ENCODE peak calls at places on chromosome 15, in six cellular contexts. W, E, O, G, A and F are unnamed samples. For H3K4me1, the result is how much of the 10 kb centered on the place peaks cover.

GRCh38 chr15:76286231-76286879 is 24.9 kb downstream of the ETFA start:
- DNase-seq in W (no peak), E (no peak), O (no peak), G (no peak), A (no peak), F (no peak)

GRCh38 chr15:70510433-70510832 is 252.9 kb downstream of the UACA start:
- DNase-seq in W (no peak), E (no peak), O (no peak), G (no peak), A (no peak), F (no peak)

GRCh38 chr15:45131510-45131909 is 1.7 kb downstream of the DUOX1 start:
- DNase-seq in W (no peak), E (no peak), O (no peak), G (no peak), A (no peak), F (no peak)

GRCh38 chr15:45064386-45064785 is 41.4 kb downstream of the SORD start:
- DNase-seq in W (no peak), E (no peak), O (no peak), G (no peak), A (no peak), F (peak)

GRCh38 chr15:52078876-52079700 is 33.5 kb downstream of the BCL2L10 start:
- DNase-seq in W (peak), E (peak), O (peak), G (peak), A (peak), F (peak)

GRCh38 chr15:38559908-38560307 is 4.7 kb downstream of the RASGRP1 start:
- DNase-seq in W (no peak), E (no peak), O (no peak), G (no peak), A (no peak), F (no peak)

GRCh38 chr15:99414755-99415731 is 150.7 kb upstream of the MEF2A start:
- DNase-seq in W (no peak), E (peak), O (no peak), G (no peak), A (no peak), F (no peak)

GRCh38 chr15:88909956-88910831 is 3.0 kb downstream of the MFGE8 start:
- DNase-seq in W (no peak), E (peak), O (no peak), G (no peak), A (no peak), F (peak)

GRCh38 chr15:62798536-62798935 is 244.0 kb upstream of the TPM1 start:
- DNase-seq in W (no peak), E (no peak), O (no peak), G (no peak), A (no peak), F (no peak)

GRCh38 chr15:100716456-100717085 is 114.2 kb downstream of the ASB7 start:
- DNase-seq in W (no peak), E (no peak), O (no peak), G (peak), A (no peak), F (no peak)

GRCh38 chr15:52256930-52257733 is 38.5 kb downstream of the MYO5C start:
- DNase-seq in W (no peak), E (no peak), O (no peak), G (no peak), A (no peak), F (peak)

GRCh38 chr15:70025413-70026296 is 72.1 kb downstream of the TLE3 start:
- DNase-seq in W (no peak), E (no peak), O (no peak), G (no peak), A (no peak), F (no peak)

GRCh38 chr15:50911001-50911400 is 2.5 kb downstream of the AP4E1 start:
- DNase-seq in W (no peak), E (no peak), O (no peak), G (no peak), A (no peak), F (peak)

GRCh38 chr15:43299411-43299810 is 31.0 kb downstream of the LCMT2 start:
- DNase-seq in W (no peak), E (no peak), O (no peak), G (no peak), A (no peak), F (no peak)

GRCh38 chr15:74767167-74768098 is 14.4 kb upstream of the CSK start:
- DNase-seq in W (no peak), E (no peak), O (no peak), G (no peak), A (no peak), F (no peak)

GRCh38 chr15:101122806-101123205 is 129.0 kb downstream of the CHSY1 start:
- DNase-seq in W (no peak), E (no peak), O (no peak), G (no peak), A (no peak), F (no peak)

GRCh38 chr15:56358604-56359003 is 6.6 kb upstream of the TEX9 start:
- DNase-seq in W (no peak), E (no peak), O (no peak), G (no peak), A (no peak), F (no peak)

GRCh38 chr15:70193734-70194133 is 96.0 kb upstream of the TLE3 start:
- DNase-seq in W (no peak), E (peak), O (no peak), G (no peak), A (no peak), F (no peak)

GRCh38 chr15:57509121-57509520 is 82.6 kb upstream of the MYZAP start:
- DNase-seq in W (no peak), E (no peak), O (peak), G (no peak), A (no peak), F (no peak)

GRCh38 chr15:66633346-66633745 is 67.5 kb upstream of the LCTL start:
- DNase-seq in W (no peak), E (no peak), O (no peak), G (no peak), A (no peak), F (no peak)

GRCh38 chr15:67127925-67128324 is 62.5 kb downstream of the SMAD3 start:
- DNase-seq in W (no peak), E (no peak), O (no peak), G (no peak), A (peak), F (peak)

GRCh38 chr15:82680200-82681102 is 29.2 kb downstream of the AP3B2 start:
- DNase-seq in W (peak), E (peak), O (peak), G (peak), A (peak), F (no peak)

GRCh38 chr15:47577476-47577875 is 139.8 kb upstream of the SEMA6D start:
- DNase-seq in W (no peak), E (no peak), O (no peak), G (no peak), A (no peak), F (no peak)

GRCh38 chr15:72227192-72227586 is 3.8 kb downstream of the PKM start:
- DNase-seq in W (no peak), E (no peak), O (no peak), G (no peak), A (peak), F (peak)

GRCh38 chr15:66948294-66948693 is 117.1 kb upstream of the SMAD3 start:
- DNase-seq in W (no peak), E (peak), O (no peak), G (no peak), A (peak), F (no peak)

GRCh38 chr15:91484141-91484540 is 369.4 kb upstream of the SLCO3A1 start:
- DNase-seq in W (no peak), E (no peak), O (no peak), G (no peak), A (no peak), F (no peak)

GRCh38 chr15:62928242-62928995 is 114.1 kb upstream of the TPM1 start:
- DNase-seq in W (no peak), E (no peak), O (no peak), G (no peak), A (peak), F (peak)

GRCh38 chr15:55276324-55276723 is 13.3 kb downstream of the RAB27A start:
- DNase-seq in W (no peak), E (no peak), O (no peak), G (no peak), A (no peak), F (no peak)

GRCh38 chr15:31162721-31163510 is 61.4 kb upstream of the TRPM1 start:
- DNase-seq in W (no peak), E (no peak), O (no peak), G (no peak), A (no peak), F (no peak)

GRCh38 chr15:79673416-79674123 is 223.2 kb downstream of the MTHFS start:
- DNase-seq in W (no peak), E (no peak), O (no peak), G (no peak), A (no peak), F (peak)

GRCh38 chr15:80925597-80926059 is 64.0 kb downstream of the MESD start:
- DNase-seq in W (no peak), E (no peak), O (no peak), G (no peak), A (no peak), F (no peak)

GRCh38 chr15:39230205-39230916 is 350.5 kb upstream of the THBS1 start:
- DNase-seq in W (peak), E (no peak), O (peak), G (no peak), A (no peak), F (no peak)

GRCh38 chr15:70713547-70714414 is 49.6 kb downstream of the UACA start:
- DNase-seq in W (no peak), E (no peak), O (no peak), G (no peak), A (no peak), F (peak)

GRCh38 chr15:85406916-85407315 is 26.5 kb downstream of the AKAP13 start:
- DNase-seq in W (no peak), E (no peak), O (no peak), G (no peak), A (no peak), F (peak)

GRCh38 chr15:85403745-85404144 is 23.3 kb downstream of the AKAP13 start:
- DNase-seq in W (no peak), E (no peak), O (no peak), G (no peak), A (no peak), F (no peak)

GRCh38 chr15:85404156-85404921 is 23.9 kb downstream of the AKAP13 start:
- DNase-seq in W (no peak), E (no peak), O (no peak), G (no peak), A (peak), F (no peak)

GRCh38 chr15:85405467-85405866 is 25.1 kb downstream of the AKAP13 start:
- DNase-seq in W (no peak), E (no peak), O (no peak), G (no peak), A (no peak), F (no peak)

DNA sequence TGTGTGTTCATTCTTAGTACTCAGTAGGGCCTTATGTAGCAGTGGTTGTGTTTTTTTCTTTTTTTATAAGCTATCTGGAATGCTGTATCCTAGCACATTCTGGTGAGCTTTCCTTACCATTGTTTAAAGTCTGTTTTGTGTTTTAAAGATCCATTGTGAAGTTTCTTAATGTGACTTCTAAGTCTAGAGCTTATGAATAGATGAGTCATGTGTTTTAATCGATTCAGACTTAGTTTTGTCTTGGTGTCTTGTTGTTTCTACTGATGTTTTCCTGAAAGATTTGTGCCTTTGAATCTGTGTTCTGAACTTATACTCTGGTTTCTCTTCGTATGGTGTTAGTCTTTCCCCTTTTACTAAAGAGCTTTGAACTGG is 24.5 kb downstream of the AKAP13 start:
- DNase-seq in W (no peak), E (no peak), O (no peak), G (no peak), A (no peak), F (peak)
- H3K4me1 ChIP-seq in W (under half), E (under half), O (under half), G (half or more), A (under half), F (half or more)

GRCh38 chr15:37106490-37107001 is 6.2 kb upstream of the MEIS2 start:
- DNase-seq in W (peak), E (peak), O (peak), G (no peak), A (peak), F (peak)
- H3K4me3 ChIP-seq in W (no peak), E (peak), O (peak), G (no peak), A (no peak), F (peak)

GRCh38 chr15:40238927-40239591 is at the start of gene PAK6:
- DNase-seq in W (peak), E (peak), O (peak), G (peak), A (peak), F (peak)
- H3K4me1 ChIP-seq in W (under half), E (under half), O (under half), G (under half), A (under half), F (under half)

GRCh38 chr15:93291380-93291779 is 202.4 kb upstream of the RGMA start:
- DNase-seq in W (no peak), E (no peak), O (no peak), G (no peak), A (no peak), F (no peak)

GRCh38 chr15:93286456-93286855 is 197.4 kb upstream of the RGMA start:
- DNase-seq in W (no peak), E (no peak), O (no peak), G (no peak), A (no peak), F (no peak)

GRCh38 chr15:93288718-93289117 is 199.7 kb upstream of the RGMA start:
- DNase-seq in W (no peak), E (no peak), O (no peak), G (no peak), A (no peak), F (no peak)

DNA sequence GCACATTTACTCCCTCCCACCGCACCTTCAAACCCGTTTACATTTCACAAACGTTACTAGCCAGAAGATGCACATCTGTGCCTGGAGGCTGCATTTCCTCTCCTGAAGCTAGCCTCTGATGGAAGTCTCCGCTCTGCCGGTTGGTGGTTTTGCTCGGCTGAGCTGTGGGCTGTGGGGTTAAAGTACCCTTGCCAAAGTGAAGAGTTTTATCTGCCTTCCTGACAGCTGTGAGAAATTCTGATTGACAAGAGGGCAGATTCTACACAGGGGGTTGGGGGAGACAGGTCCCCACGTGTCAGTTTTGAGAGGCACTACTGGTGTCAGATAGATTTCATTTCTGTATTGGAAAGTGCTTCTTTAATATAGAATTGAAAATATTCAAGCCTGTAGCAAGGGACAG is 200.9 kb upstream of the RGMA start:
- DNase-seq in W (no peak), E (peak), O (no peak), G (no peak), A (no peak), F (no peak)
- H3K4me3 ChIP-seq in W (no peak), E (no peak), O (no peak), G (no peak), A (no peak), F (no peak)

GRCh38 chr15:22788004-22788403 is 1.6 kb downstream of the NIPA1 start:
- DNase-seq in W (no peak), E (no peak), O (no peak), G (no peak), A (no peak), F (no peak)
- H3K4me1 ChIP-seq in W (under half), E (under half), O (under half), G (under half), A (under half), F (under half)

DNA sequence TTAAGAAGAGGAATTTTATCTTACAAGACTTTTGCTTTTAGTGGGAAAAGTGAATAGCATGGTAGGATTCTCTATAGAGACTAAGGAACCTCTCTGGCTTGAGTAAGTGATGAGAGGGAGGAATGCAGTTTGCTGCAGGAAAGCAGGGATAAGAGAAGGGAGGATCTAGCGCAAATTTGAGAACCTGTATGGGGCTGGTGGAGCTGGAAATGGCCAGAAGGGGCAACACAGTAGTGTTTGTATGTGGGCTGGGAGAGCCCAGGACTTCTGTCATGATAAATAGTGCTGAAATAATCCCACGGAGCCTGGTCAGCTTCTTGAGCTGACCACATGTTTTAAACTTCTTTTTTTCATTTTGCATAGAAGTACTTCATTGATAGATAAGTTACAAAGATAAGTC is 11.1 kb upstream of the SHC4 start:
- DNase-seq in W (no peak), E (no peak), O (no peak), G (no peak), A (no peak), F (no peak)
- H3K4me3 ChIP-seq in W (no peak), E (no peak), O (no peak), G (no peak), A (no peak), F (peak)

DNA sequence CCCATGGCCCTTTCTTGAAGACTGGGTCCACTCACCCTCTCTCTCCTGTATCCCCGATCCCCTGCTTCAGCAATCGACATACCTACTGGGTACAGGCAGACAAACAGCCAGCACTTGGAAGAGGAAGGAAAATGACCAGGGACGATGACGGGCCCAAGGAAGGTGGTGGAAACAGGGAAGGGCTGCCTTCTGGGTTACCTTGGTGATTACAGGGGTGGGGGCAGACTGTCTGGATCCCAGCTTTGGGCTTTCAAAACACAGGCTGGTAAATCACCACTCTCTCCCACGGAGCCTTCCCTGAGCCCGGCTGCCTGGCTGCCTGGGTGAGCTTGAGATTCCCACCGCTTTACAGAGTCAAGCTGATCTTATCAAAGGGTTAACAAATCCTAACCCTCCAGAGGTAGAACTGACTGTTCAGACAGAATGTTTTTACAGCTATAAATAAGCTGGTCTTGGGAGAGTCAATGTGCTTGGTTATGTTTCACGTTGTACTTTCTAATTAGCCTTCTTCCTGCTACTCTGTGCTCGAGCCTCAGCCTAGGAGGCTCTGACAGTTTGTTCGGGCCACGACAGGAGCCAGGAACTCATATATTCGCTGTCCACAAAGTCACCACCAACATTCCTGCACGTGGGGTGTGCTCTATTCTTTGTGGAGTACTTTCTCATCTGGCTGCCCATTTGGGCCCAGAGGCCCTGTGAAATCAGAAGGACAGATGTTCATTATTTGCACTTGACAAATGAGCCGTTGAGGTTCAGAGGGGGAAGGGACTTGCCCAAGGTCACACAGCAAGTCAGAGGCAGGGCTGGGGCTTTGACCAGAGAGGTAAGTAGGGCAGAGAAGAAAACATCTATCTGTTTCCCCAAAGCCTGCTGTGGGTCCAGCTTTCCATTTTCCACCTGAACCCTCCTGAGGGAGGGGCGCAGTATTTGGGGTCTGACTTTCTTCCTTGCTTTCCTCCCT is 63.4 kb downstream of the FEM1B start:
- DNase-seq in W (no peak), E (no peak), O (no peak), G (no peak), A (no peak), F (peak)
- H3K4me1 ChIP-seq in W (under half), E (under half), O (under half), G (under half), A (under half), F (under half)

DNA sequence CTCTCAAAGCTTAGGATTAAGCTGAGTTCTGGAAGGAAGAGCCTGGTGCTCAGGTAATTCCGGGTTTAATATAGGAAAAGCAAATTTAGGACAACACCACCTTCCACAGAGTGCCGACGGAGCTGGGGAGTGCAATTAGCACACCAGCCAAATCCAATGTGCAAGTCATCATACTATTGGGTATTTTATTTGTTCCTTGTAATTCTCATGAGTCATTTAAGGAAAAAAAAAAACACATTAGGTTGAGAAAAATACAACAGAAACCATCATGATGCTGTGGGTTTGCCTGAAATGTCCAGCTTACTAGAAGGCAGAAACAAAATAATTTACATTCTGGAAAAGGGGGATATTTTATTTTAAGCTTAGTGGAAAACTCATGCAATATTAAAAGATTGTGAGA is 271.8 kb downstream of the OCA2 start:
- DNase-seq in W (no peak), E (no peak), O (no peak), G (no peak), A (no peak), F (no peak)
- H3K4me3 ChIP-seq in W (no peak), E (no peak), O (no peak), G (no peak), A (no peak), F (peak)

GRCh38 chr15:85485956-85486567 is 105.7 kb downstream of the AKAP13 start:
- DNase-seq in W (peak), E (no peak), O (peak), G (peak), A (peak), F (peak)
- H3K4me1 ChIP-seq in W (under half), E (under half), O (under half), G (under half), A (under half), F (under half)